ENCODE peak calls at places on chromosomes 13 and 19, in six cellular contexts. M, Y, H, J, B and G are unnamed samples.

GRCh38 chr13:112835344-112835743 is 133.7 kb upstream of the MCF2L start:
- DNase-seq in M (no peak), Y (no peak), H (no peak), J (no peak), B (no peak), G (no peak)

GRCh38 chr13:59478908-59479307 is 684.8 kb downstream of the DIAPH3 start:
- DNase-seq in M (no peak), Y (no peak), H (no peak), J (no peak), B (no peak), G (no peak)

GRCh38 chr13:61727714-61728275 is 312.1 kb upstream of the PCDH20 start:
- DNase-seq in M (no peak), Y (no peak), H (no peak), J (no peak), B (no peak), G (no peak)

GRCh38 chr13:40026174-40026585 is 370.7 kb downstream of the COG6 start:
- DNase-seq in M (no peak), Y (no peak), H (no peak), J (no peak), B (no peak), G (no peak)

GRCh38 chr19:17025361-17025760 is 1.2 kb downstream of the CPAMD8 start:
- DNase-seq in M (no peak), Y (no peak), H (no peak), J (no peak), B (no peak), G (no peak)

GRCh38 chr19:10113964-10114650 is 2.6 kb downstream of the P2RY11 start:
- DNase-seq in M (no peak), Y (no peak), H (no peak), J (no peak), B (no peak), G (no peak)

GRCh38 chr19:39778763-39779162 is at the start of gene LEUTX:
- DNase-seq in M (no peak), Y (no peak), H (no peak), J (no peak), B (no peak), G (no peak)

GRCh38 chr13:44040754-44041100 is 161.0 kb downstream of the LACC1 start:
- DNase-seq in M (no peak), Y (no peak), H (no peak), J (no peak), B (no peak), G (no peak)

GRCh38 chr19:48338802-48339660 is 13.7 kb downstream of the EMP3 start:
- DNase-seq in M (no peak), Y (no peak), H (no peak), J (no peak), B (no peak), G (no peak)

GRCh38 chr13:76865109-76865508 is 21.1 kb downstream of the KCTD12 start:
- DNase-seq in M (no peak), Y (no peak), H (no peak), J (no peak), B (no peak), G (no peak)

GRCh38 chr13:41222259-41222852 is 28.0 kb upstream of the KBTBD7 start:
- DNase-seq in M (peak), Y (peak), H (no peak), J (peak), B (no peak), G (no peak)

GRCh38 chr13:42151781-42152180 is 103.3 kb downstream of the DGKH start:
- DNase-seq in M (no peak), Y (no peak), H (no peak), J (no peak), B (no peak), G (no peak)

GRCh38 chr13:94464771-94465170 is 14.7 kb downstream of the DCT start:
- DNase-seq in M (no peak), Y (no peak), H (no peak), J (no peak), B (no peak), G (no peak)

GRCh38 chr19:4724252-4724514 is 541 bp upstream of the DPP9 start:
- DNase-seq in M (peak), Y (no peak), H (no peak), J (no peak), B (no peak), G (no peak)

GRCh38 chr13:34151885-34152284 is 333.9 kb downstream of the RFC3 start:
- DNase-seq in M (no peak), Y (no peak), H (no peak), J (no peak), B (no peak), G (no peak)

GRCh38 chr19:49336482-49337266 is 1.5 kb downstream of the CD37 start:
- DNase-seq in M (peak), Y (no peak), H (no peak), J (peak), B (no peak), G (no peak)

GRCh38 chr19:5799247-5800241 is 5.3 kb upstream of the NRTN start:
- DNase-seq in M (no peak), Y (no peak), H (no peak), J (no peak), B (peak), G (no peak)

GRCh38 chr13:77375554-77375953 is 48.7 kb upstream of the MYCBP2 start:
- DNase-seq in M (no peak), Y (no peak), H (no peak), J (no peak), B (no peak), G (no peak)

GRCh38 chr19:1355258-1355973 is 28.3 kb upstream of the NDUFS7 start:
- DNase-seq in M (no peak), Y (peak), H (no peak), J (no peak), B (no peak), G (no peak)

GRCh38 chr13:21872795-21873194 is 201.9 kb downstream of the FGF9 start:
- DNase-seq in M (no peak), Y (no peak), H (no peak), J (no peak), B (no peak), G (no peak)

GRCh38 chr19:8615813-8616596 is 5.5 kb upstream of the ADAMTS10 start:
- DNase-seq in M (no peak), Y (no peak), H (peak), J (peak), B (peak), G (no peak)

GRCh38 chr13:110270507-110270906 is 36.5 kb downstream of the COL4A1 start:
- DNase-seq in M (no peak), Y (no peak), H (no peak), J (no peak), B (no peak), G (no peak)

GRCh38 chr13:110268576-110269185 is 38.3 kb downstream of the COL4A1 start:
- DNase-seq in M (no peak), Y (no peak), H (no peak), J (no peak), B (no peak), G (no peak)

GRCh38 chr13:110271313-110271712 is 35.6 kb downstream of the COL4A1 start:
- DNase-seq in M (no peak), Y (no peak), H (no peak), J (no peak), B (no peak), G (no peak)

GRCh38 chr13:110268061-110268460 is 38.9 kb downstream of the COL4A1 start:
- DNase-seq in M (no peak), Y (no peak), H (no peak), J (no peak), B (no peak), G (no peak)

GRCh38 chr13:110269509-110270185 is 37.3 kb downstream of the COL4A1 start:
- DNase-seq in M (no peak), Y (no peak), H (no peak), J (no peak), B (no peak), G (no peak)
- H3K27ac ChIP-seq in M (no peak), Y (no peak), H (peak), J (no peak), B (no peak), G (no peak)

GRCh38 chr13:46595918-46596315 is 42.9 kb downstream of the LRCH1 start:
- DNase-seq in M (no peak), Y (no peak), H (no peak), J (no peak), B (no peak), G (no peak)
- H3K27ac ChIP-seq in M (no peak), Y (no peak), H (peak), J (no peak), B (peak), G (peak)

DNA sequence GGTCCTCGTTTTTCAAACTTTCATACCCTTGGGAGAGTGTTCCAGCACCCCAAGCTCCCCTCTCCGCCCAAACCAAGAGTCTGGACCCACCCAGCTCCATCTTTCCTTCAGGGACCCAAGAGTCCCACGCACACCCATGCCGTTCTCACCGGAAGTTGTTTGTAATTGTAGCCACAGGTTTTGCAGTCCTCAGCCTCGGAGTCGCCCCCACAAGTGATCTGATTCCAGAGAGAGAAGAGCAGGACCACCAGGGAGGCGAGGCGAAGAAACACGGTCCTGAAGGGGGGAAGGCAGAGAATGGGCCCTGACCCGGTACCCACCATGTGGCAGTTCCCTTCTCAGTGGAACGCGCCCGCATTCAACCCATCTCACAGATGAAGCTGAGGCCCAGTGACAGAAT is 3.4 kb upstream of the LENG1 start:
- DNase-seq in M (no peak), Y (no peak), H (no peak), J (no peak), B (no peak), G (no peak)
- H3K27ac ChIP-seq in M (peak), Y (no peak), H (peak), J (no peak), B (no peak), G (no peak)

DNA sequence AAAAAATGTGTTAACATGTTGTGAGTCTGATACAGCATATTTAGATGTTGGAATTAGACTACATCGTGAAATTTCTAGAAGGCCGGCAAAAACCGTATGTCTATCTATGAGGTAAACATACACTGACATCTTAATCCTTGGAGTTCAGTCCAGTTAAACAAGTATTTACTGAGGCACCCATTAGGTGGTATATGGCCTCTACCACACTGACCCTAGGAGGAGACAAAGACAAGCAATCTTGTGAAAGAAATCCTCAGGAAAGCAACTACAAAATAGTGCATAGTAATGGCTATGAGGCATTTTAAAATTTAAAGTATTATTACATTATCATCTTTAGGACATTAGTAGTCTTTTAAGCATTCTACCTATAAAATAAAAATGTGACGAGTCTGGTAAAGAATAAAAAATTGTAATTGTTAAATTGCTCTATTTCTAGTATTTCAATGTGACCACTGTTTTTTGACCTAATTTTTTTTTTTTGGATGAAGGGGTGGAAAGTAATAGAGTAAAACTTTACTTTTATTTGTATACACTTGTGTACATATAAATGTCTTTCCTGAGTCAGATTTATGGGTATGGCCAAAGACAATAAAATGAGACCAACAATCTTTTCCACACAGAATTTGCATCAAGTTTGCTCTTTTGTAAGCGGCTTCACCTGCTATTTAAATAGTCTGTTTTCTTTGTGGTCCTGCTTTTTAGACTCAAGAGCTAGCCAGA is 50.5 kb downstream of the KATNAL1 start:
- DNase-seq in M (no peak), Y (no peak), H (no peak), J (no peak), B (no peak), G (no peak)
- H3K27ac ChIP-seq in M (no peak), Y (peak), H (peak), J (no peak), B (peak), G (no peak)